ENCODE peak calls at places on chromosome 2, in eight cellular contexts. Y, Q, F, I, W, D, S and N are unnamed samples.
A peak's percentile ranks its signal among the peaks of the same experiment; 100 is the strongest.

GRCh38 chr2:163774862-163775261 is 39.1 kb upstream of the FIGN start:
- DNase-seq in Y (no peak), F (no peak), D (peak; percentile 84), I (no peak), Q (no peak), S (no peak), W (no peak), N (no peak)

GRCh38 chr2:120109186-120110061 is 96.5 kb downstream of the EPB41L5 start:
- DNase-seq in S (peak; percentile 33), Y (peak; percentile 52), D (no peak), W (peak; percentile 55), Q (no peak), F (peak; percentile 53), I (peak; percentile 49), N (peak; percentile 65)

GRCh38 chr2:127574656-127575055 is 39.2 kb downstream of the MYO7B start:
- DNase-seq in D (no peak), Y (no peak), S (no peak), I (no peak), Q (no peak), F (no peak), W (no peak), N (peak; percentile 20)

GRCh38 chr2:212845941-212846340 is 305.5 kb downstream of the IKZF2 start:
- DNase-seq in F (no peak), D (no peak), S (no peak), Q (no peak), I (no peak), Y (no peak), W (no peak), N (no peak)

GRCh38 chr2:70686577-70687460 is 81.2 kb downstream of the ADD2 start:
- DNase-seq in Y (peak; percentile 48), I (no peak), F (peak; percentile 76), W (no peak), Q (no peak), S (peak; percentile 94), D (no peak), N (peak; percentile 87)

GRCh38 chr2:99944019-99944418 is 198.4 kb downstream of the AFF3 start:
- DNase-seq in D (no peak), Y (no peak), I (no peak), F (no peak), Q (no peak), S (no peak), W (no peak), N (no peak)

GRCh38 chr2:147630585-147630984 is 214.2 kb upstream of the ACVR2A start:
- DNase-seq in F (no peak), I (peak; percentile 70), D (no peak), Q (no peak), Y (no peak), S (no peak), W (no peak), N (no peak)

GRCh38 chr2:31969178-31969577 is 41.6 kb downstream of the MEMO1 start:
- DNase-seq in D (no peak), I (no peak), F (no peak), Q (no peak), Y (no peak), S (no peak), W (no peak), N (no peak)

GRCh38 chr2:207107551-207107950 is 58.2 kb downstream of the KLF7 start:
- DNase-seq in W (no peak), D (no peak), Q (no peak), Y (no peak), I (peak; percentile 83), F (no peak), S (no peak), N (no peak)

GRCh38 chr2:157625311-157625710 is 3.4 kb downstream of the ACVR1C start:
- DNase-seq in W (peak; percentile 18), Q (no peak), F (peak; percentile 61), S (peak; percentile 23), Y (no peak), D (no peak), I (no peak), N (no peak)

GRCh38 chr2:218217366-218218309 is 649 bp downstream of the ARPC2 start:
- DNase-seq in S (peak; percentile 53), Y (peak; percentile 48), F (peak; percentile 40), W (peak; percentile 69), I (peak; percentile 41), D (no peak), Q (peak; percentile 67), N (peak; percentile 83)

GRCh38 chr2:48120759-48121242 is 214.5 kb upstream of the FBXO11 start:
- DNase-seq in I (peak; percentile 34), Q (no peak), F (no peak), S (no peak), Y (no peak), D (no peak), W (no peak), N (peak; percentile 90)

GRCh38 chr2:78757652-78758051 is 267.9 kb upstream of the REG3G start:
- DNase-seq in Q (no peak), S (no peak), F (no peak), Y (no peak), D (no peak), W (no peak), I (no peak), N (no peak)

GRCh38 chr2:174974131-174974530 is 31.1 kb downstream of the CHN1 start:
- DNase-seq in S (no peak), W (no peak), I (no peak), D (no peak), Q (no peak), F (no peak), Y (no peak), N (no peak)

GRCh38 chr2:215442392-215442787 is 6.5 kb upstream of the FN1 start:
- DNase-seq in W (no peak), F (no peak), Q (no peak), Y (no peak), D (no peak), I (no peak), S (no peak), N (no peak)